ENCODE peak calls at places on chromosomes 16 and 17, in ten cellular contexts. R is upper lobe of left lung, Q is left lung, H is SK-N-SH, B is neuronal stem cell, N is keratinocyte, M is thoracic aorta, W is GM12865, D is sigmoid colon, K is psoas muscle. O is an unnamed sample.

GRCh38 chr16:84741351-84741791 is 41.6 kb downstream of the USP10 start:
- DNase-seq in R (no peak), Q (no peak), H (no peak), B (no peak), N (no peak), M (no peak), W (no peak), D (no peak), K (no peak), O (no peak)

GRCh38 chr16:56990407-56991286 is 1.3 kb downstream of the NLRC5 start:
- DNase-seq in R (no peak), Q (no peak), H (no peak), B (no peak), N (no peak), M (no peak), W (peak), D (peak), K (no peak), O (no peak)

GRCh38 chr17:58279016-58279671 is 1.6 kb downstream of the MPO start:
- DNase-seq in R (peak), Q (peak), H (no peak), B (no peak), N (no peak), M (no peak), W (no peak), D (peak), K (peak), O (no peak)

GRCh38 chr17:58741121-58741625 is 14.5 kb upstream of the PPM1E start:
- DNase-seq in R (no peak), Q (no peak), H (no peak), B (no peak), N (peak), M (no peak), W (no peak), D (no peak), K (no peak), O (no peak)

GRCh38 chr17:41510251-41511065 is 5.0 kb upstream of the KRT13 start:
- DNase-seq in R (no peak), Q (no peak), H (no peak), B (no peak), N (no peak), M (no peak), W (no peak), D (no peak), K (no peak), O (no peak)

GRCh38 chr17:64385187-64386083 is 5.2 kb downstream of the PECAM1 start:
- DNase-seq in R (peak), Q (peak), H (no peak), B (no peak), N (no peak), M (peak), W (peak), D (peak), K (peak), O (no peak)

GRCh38 chr16:51682905-51683304 is 531.8 kb upstream of the SALL1 start:
- DNase-seq in R (no peak), Q (no peak), H (no peak), B (no peak), N (no peak), M (no peak), W (no peak), D (no peak), K (no peak), O (no peak)

GRCh38 chr17:21039839-21040575 is 2.8 kb downstream of the USP22 start:
- DNase-seq in R (no peak), Q (no peak), H (peak), B (no peak), N (no peak), M (no peak), W (peak), D (peak), K (peak), O (no peak)

GRCh38 chr17:68763551-68763950 is 162.4 kb upstream of the FAM20A start:
- DNase-seq in R (no peak), Q (no peak), H (no peak), B (no peak), N (peak), M (no peak), W (no peak), D (no peak), K (no peak), O (no peak)

GRCh38 chr16:1877089-1877488 is 5.1 kb upstream of the MEIOB start:
- DNase-seq in R (no peak), Q (no peak), H (no peak), B (no peak), N (no peak), M (no peak), W (no peak), D (peak), K (no peak), O (no peak)

GRCh38 chr17:72175263-72175662 is 54.4 kb downstream of the SOX9 start:
- DNase-seq in R (no peak), Q (no peak), H (no peak), B (no peak), N (no peak), M (no peak), W (no peak), D (no peak), K (no peak), O (no peak)

GRCh38 chr16:19698480-19699465 is 19.3 kb downstream of the KNOP1 start:
- DNase-seq in R (no peak), Q (no peak), H (no peak), B (no peak), N (no peak), M (no peak), W (no peak), D (no peak), K (no peak), O (no peak)

GRCh38 chr17:82948081-82948511 is 108.3 kb upstream of the ZNF750 start:
- DNase-seq in R (peak), Q (peak), H (no peak), B (no peak), N (no peak), M (no peak), W (no peak), D (peak), K (peak), O (no peak)
- H3K4me3 ChIP-seq in R (no peak), Q (no peak), H (no peak), B (no peak), N (no peak), M (no peak), W (no peak), D (no peak), K (no peak), O (no peak)

GRCh38 chr17:62965149-62965648 is 836 bp upstream of the TANC2 start:
- DNase-seq in R (no peak), Q (no peak), H (no peak), B (no peak), N (no peak), M (no peak), W (peak), D (no peak), K (no peak), O (peak)
- H3K4me3 ChIP-seq in R (no peak), Q (peak), H (no peak), B (peak), N (no peak), M (peak), W (peak), D (peak), K (peak), O (peak)

GRCh38 chr17:39096435-39097158 is 54.8 kb downstream of the PLXDC1 start:
- DNase-seq in R (peak), Q (no peak), H (no peak), B (no peak), N (no peak), M (no peak), W (peak), D (no peak), K (no peak), O (no peak)
- H3K4me3 ChIP-seq in R (no peak), Q (no peak), H (no peak), B (no peak), N (no peak), M (peak), W (no peak), D (no peak), K (no peak), O (peak)

DNA sequence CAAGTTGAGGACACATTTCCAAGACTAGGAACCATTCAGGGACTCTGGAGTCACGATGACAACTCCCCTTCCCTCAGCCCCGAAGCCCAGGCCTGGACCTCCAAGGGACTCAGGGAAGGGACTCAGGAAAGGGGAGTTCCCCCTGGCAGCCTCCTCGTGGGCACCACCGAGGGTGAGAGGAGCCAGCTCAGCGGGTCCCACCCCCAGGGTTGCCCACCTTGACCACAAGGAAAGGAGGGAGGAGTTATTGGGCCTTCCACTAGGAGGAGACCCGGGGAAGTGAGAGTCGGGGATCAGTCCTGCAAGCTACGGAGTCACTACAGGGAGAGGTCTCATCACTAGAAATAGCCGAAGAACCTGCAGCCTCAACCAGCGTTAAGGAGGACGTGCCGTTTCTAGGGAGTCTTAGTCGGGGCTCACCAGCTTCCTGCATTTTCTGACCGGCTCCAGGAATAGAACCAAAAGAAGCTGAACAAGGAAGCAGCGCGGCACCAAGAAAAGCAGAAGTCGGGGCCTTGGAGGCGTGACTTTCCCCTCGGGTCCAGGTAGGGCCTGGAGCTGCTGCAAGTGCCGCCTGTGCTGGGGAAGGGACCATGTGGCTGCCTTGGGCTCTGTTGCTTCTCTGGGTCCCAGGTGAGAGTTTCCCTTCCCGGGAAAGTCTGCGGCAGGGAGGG is at the start of gene CD300A:
- DNase-seq in R (peak), Q (peak), H (no peak), B (no peak), N (no peak), M (no peak), W (peak), D (no peak), K (peak), O (no peak)
- H3K4me3 ChIP-seq in R (no peak), Q (peak), H (no peak), B (no peak), N (no peak), M (peak), W (peak), D (peak), K (peak), O (peak)